ENCODE peak calls at places on chromosome 17, in five cellular contexts. Y, C, O, W and E are unnamed samples.

GRCh38 chr17:75848523-75849303 is 4.5 kb upstream of the UNC13D start:
- DNase-seq in Y (peak), C (peak), O (no peak), W (peak), E (peak)

GRCh38 chr17:10772425-10773380 is 31.2 kb downstream of the TMEM238L start:
- DNase-seq in Y (peak), C (no peak), O (no peak), W (no peak), E (no peak)

GRCh38 chr17:3916013-3916696 is at the start of gene P2RX1:
- DNase-seq in Y (no peak), C (peak), O (no peak), W (no peak), E (no peak)

GRCh38 chr17:75273968-75274708 is 3.1 kb upstream of the MIF4GD start:
- DNase-seq in Y (no peak), C (no peak), O (no peak), W (no peak), E (no peak)

GRCh38 chr17:51764387-51764971 is 394.0 kb downstream of the CA10 start:
- DNase-seq in Y (peak), C (peak), O (peak), W (peak), E (no peak)

GRCh38 chr17:79990704-79991103 is 45.0 kb downstream of the TBC1D16 start:
- DNase-seq in Y (no peak), C (no peak), O (no peak), W (no peak), E (no peak)

GRCh38 chr17:16486373-16487250 is 5.4 kb downstream of the LRRC75A start:
- DNase-seq in Y (peak), C (no peak), O (no peak), W (peak), E (peak)

GRCh38 chr17:63274156-63274555 is 171.9 kb downstream of the CYB561 start:
- DNase-seq in Y (no peak), C (no peak), O (no peak), W (no peak), E (peak)

GRCh38 chr17:6506679-6507231 is 49.6 kb downstream of the PITPNM3 start:
- DNase-seq in Y (peak), C (peak), O (no peak), W (no peak), E (no peak)

GRCh38 chr17:79627184-79627765 is 16.4 kb upstream of the RBFOX3 start:
- DNase-seq in Y (peak), C (no peak), O (no peak), W (no peak), E (no peak)

GRCh38 chr17:70171159-70171558 is 1.8 kb downstream of the KCNJ2 start:
- DNase-seq in Y (no peak), C (no peak), O (no peak), W (no peak), E (no peak)

GRCh38 chr17:7716901-7717755 is at the start of gene DNAH2:
- DNase-seq in Y (peak), C (peak), O (peak), W (peak), E (peak)

GRCh38 chr17:72387487-72387886 is 266.7 kb downstream of the SOX9 start:
- DNase-seq in Y (no peak), C (peak), O (peak), W (no peak), E (no peak)

GRCh38 chr17:58272367-58273280 is 8.1 kb downstream of the MPO start:
- DNase-seq in Y (no peak), C (no peak), O (no peak), W (no peak), E (no peak)

GRCh38 chr17:80261159-80261894 is 675 bp downstream of the RNF213 start:
- DNase-seq in Y (peak), C (peak), O (no peak), W (peak), E (peak)